ENCODE peak calls at places on chromosomes 3 and 15, in ten cellular contexts. One of them, this sample, is unnamed.

GRCh38 chr3:66729685-66730393 is 229.0 kb upstream of the LRIG1 start:
- DNase-seq in coronary artery: no peak
- DNase-seq in fibroblast of pulmonary artery: no peak
- DNase-seq in epithelial cell of esophagus: no peak
- DNase-seq in AG09309: no peak
- DNase-seq in IMR-90: no peak
- DNase-seq in GM13977: no peak
- DNase-seq in natural killer cell: no peak
- DNase-seq in upper lobe of right lung: no peak
- DNase-seq in GM12878: no peak
- DNase-seq in this sample: no peak

GRCh38 chr3:120357807-120358206 is 8.7 kb upstream of the LRRC58 start:
- DNase-seq in GM13977: no peak
- DNase-seq in natural killer cell: no peak
- DNase-seq in fibroblast of pulmonary artery: no peak
- DNase-seq in upper lobe of right lung: no peak
- DNase-seq in IMR-90: no peak
- DNase-seq in AG09309: no peak
- DNase-seq in epithelial cell of esophagus: no peak
- DNase-seq in coronary artery: no peak
- DNase-seq in GM12878: no peak
- DNase-seq in this sample: no peak

GRCh38 chr3:116242825-116243224 is 202.5 kb downstream of the LSAMP start:
- DNase-seq in GM12878: no peak
- DNase-seq in fibroblast of pulmonary artery: no peak
- DNase-seq in IMR-90: no peak
- DNase-seq in natural killer cell: no peak
- DNase-seq in coronary artery: no peak
- DNase-seq in upper lobe of right lung: no peak
- DNase-seq in GM13977: no peak
- DNase-seq in epithelial cell of esophagus: peak; percentile 11
- DNase-seq in AG09309: no peak
- DNase-seq in this sample: no peak

GRCh38 chr15:96042734-96043224 is 287.7 kb upstream of the NR2F2 start:
- DNase-seq in AG09309: no peak
- DNase-seq in IMR-90: no peak
- DNase-seq in upper lobe of right lung: no peak
- DNase-seq in GM12878: peak; percentile 77
- DNase-seq in natural killer cell: no peak
- DNase-seq in GM13977: no peak
- DNase-seq in coronary artery: no peak
- DNase-seq in epithelial cell of esophagus: no peak
- DNase-seq in fibroblast of pulmonary artery: no peak
- DNase-seq in this sample: no peak

GRCh38 chr3:193960485-193961172 is 175.3 kb upstream of the HES1 start:
- DNase-seq in epithelial cell of esophagus: peak; percentile 24
- DNase-seq in GM12878: no peak
- DNase-seq in IMR-90: no peak
- DNase-seq in natural killer cell: no peak
- DNase-seq in fibroblast of pulmonary artery: no peak
- DNase-seq in upper lobe of right lung: no peak
- DNase-seq in AG09309: no peak
- DNase-seq in coronary artery: no peak
- DNase-seq in GM13977: no peak
- DNase-seq in this sample: no peak

GRCh38 chr3:162984752-162985151 is 1488.1 kb downstream of the OTOL1 start:
- DNase-seq in fibroblast of pulmonary artery: peak; percentile 32
- DNase-seq in upper lobe of right lung: no peak
- DNase-seq in GM12878: no peak
- DNase-seq in coronary artery: no peak
- DNase-seq in IMR-90: no peak
- DNase-seq in natural killer cell: no peak
- DNase-seq in epithelial cell of esophagus: no peak
- DNase-seq in AG09309: no peak
- DNase-seq in GM13977: no peak
- DNase-seq in this sample: no peak

GRCh38 chr3:30544811-30545210 is 61.6 kb upstream of the TGFBR2 start:
- DNase-seq in epithelial cell of esophagus: peak; percentile 81
- DNase-seq in fibroblast of pulmonary artery: peak; percentile 94
- DNase-seq in AG09309: peak; percentile 85
- DNase-seq in coronary artery: no peak
- DNase-seq in upper lobe of right lung: no peak
- DNase-seq in natural killer cell: no peak
- DNase-seq in IMR-90: peak; percentile 93
- DNase-seq in GM12878: no peak
- DNase-seq in GM13977: no peak
- DNase-seq in this sample: no peak

GRCh38 chr15:101600024-101600423 is 52.2 kb downstream of the TM2D3 start:
- DNase-seq in natural killer cell: no peak
- DNase-seq in coronary artery: no peak
- DNase-seq in fibroblast of pulmonary artery: no peak
- DNase-seq in epithelial cell of esophagus: peak; percentile 19
- DNase-seq in upper lobe of right lung: no peak
- DNase-seq in GM13977: no peak
- DNase-seq in IMR-90: no peak
- DNase-seq in AG09309: no peak
- DNase-seq in GM12878: no peak
- DNase-seq in this sample: no peak

GRCh38 chr3:52321481-52321880 is 5.4 kb downstream of the DNAH1 start:
- DNase-seq in GM12878: no peak
- DNase-seq in epithelial cell of esophagus: no peak
- DNase-seq in AG09309: no peak
- DNase-seq in coronary artery: no peak
- DNase-seq in IMR-90: no peak
- DNase-seq in fibroblast of pulmonary artery: no peak
- DNase-seq in GM13977: no peak
- DNase-seq in upper lobe of right lung: no peak
- DNase-seq in natural killer cell: no peak
- DNase-seq in this sample: peak; percentile 7

GRCh38 chr15:40308844-40309189 is 1.1 kb upstream of the PLCB2 start:
- DNase-seq in fibroblast of pulmonary artery: no peak
- DNase-seq in coronary artery: no peak
- DNase-seq in IMR-90: no peak
- DNase-seq in AG09309: no peak
- DNase-seq in upper lobe of right lung: peak; percentile 80
- DNase-seq in GM13977: no peak
- DNase-seq in GM12878: no peak
- DNase-seq in epithelial cell of esophagus: no peak
- DNase-seq in natural killer cell: no peak
- DNase-seq in this sample: peak; percentile 62
- TF ChIP-seq CTCF in fibroblast of pulmonary artery: no peak
- TF ChIP-seq CTCF in coronary artery: no peak
- TF ChIP-seq CTCF in IMR-90: no peak
- TF ChIP-seq CTCF in AG09309: no peak
- TF ChIP-seq CTCF in upper lobe of right lung: no peak
- TF ChIP-seq CTCF in GM13977: no peak
- TF ChIP-seq CTCF in GM12878: no peak
- TF ChIP-seq CTCF in epithelial cell of esophagus: no peak
- TF ChIP-seq CTCF in natural killer cell: no peak
- TF ChIP-seq CTCF in this sample: no peak

GRCh38 chr3:33313331-33313730 is 36.1 kb downstream of the FBXL2 start:
- DNase-seq in GM12878: no peak
- DNase-seq in epithelial cell of esophagus: no peak
- DNase-seq in upper lobe of right lung: no peak
- DNase-seq in AG09309: no peak
- DNase-seq in IMR-90: peak; percentile 35
- DNase-seq in GM13977: no peak
- DNase-seq in natural killer cell: no peak
- DNase-seq in coronary artery: no peak
- DNase-seq in fibroblast of pulmonary artery: peak; percentile 11
- DNase-seq in this sample: no peak

GRCh38 chr3:33315826-33316225 is 38.6 kb downstream of the FBXL2 start:
- DNase-seq in GM12878: no peak
- DNase-seq in AG09309: peak; percentile 24
- DNase-seq in fibroblast of pulmonary artery: peak; percentile 87
- DNase-seq in epithelial cell of esophagus: peak; percentile 70
- DNase-seq in natural killer cell: no peak
- DNase-seq in IMR-90: peak; percentile 73
- DNase-seq in GM13977: no peak
- DNase-seq in coronary artery: no peak
- DNase-seq in upper lobe of right lung: no peak
- DNase-seq in this sample: no peak

GRCh38 chr3:33317963-33318708 is 40.9 kb downstream of the FBXL2 start:
- DNase-seq in AG09309: no peak
- DNase-seq in fibroblast of pulmonary artery: peak; percentile 13
- DNase-seq in IMR-90: no peak
- DNase-seq in epithelial cell of esophagus: no peak
- DNase-seq in GM13977: no peak
- DNase-seq in natural killer cell: no peak
- DNase-seq in coronary artery: no peak
- DNase-seq in upper lobe of right lung: no peak
- DNase-seq in GM12878: no peak
- DNase-seq in this sample: no peak

GRCh38 chr3:33314993-33315392 is 37.8 kb downstream of the FBXL2 start:
- DNase-seq in GM12878: no peak
- DNase-seq in fibroblast of pulmonary artery: no peak
- DNase-seq in epithelial cell of esophagus: no peak
- DNase-seq in natural killer cell: no peak
- DNase-seq in GM13977: no peak
- DNase-seq in upper lobe of right lung: no peak
- DNase-seq in IMR-90: no peak
- DNase-seq in coronary artery: no peak
- DNase-seq in AG09309: no peak
- DNase-seq in this sample: no peak

GRCh38 chr3:33318709-33319380 is 41.6 kb downstream of the FBXL2 start:
- DNase-seq in GM13977: no peak
- DNase-seq in natural killer cell: no peak
- DNase-seq in GM12878: no peak
- DNase-seq in IMR-90: peak; percentile 14
- DNase-seq in coronary artery: no peak
- DNase-seq in fibroblast of pulmonary artery: peak; percentile 22
- DNase-seq in upper lobe of right lung: no peak
- DNase-seq in AG09309: no peak
- DNase-seq in epithelial cell of esophagus: no peak
- DNase-seq in this sample: no peak
- TF ChIP-seq CTCF in GM13977: no peak
- TF ChIP-seq CTCF in natural killer cell: no peak
- TF ChIP-seq CTCF in GM12878: no peak
- TF ChIP-seq CTCF in IMR-90: peak; percentile 21
- TF ChIP-seq CTCF in coronary artery: peak; percentile 15
- TF ChIP-seq CTCF in fibroblast of pulmonary artery: peak; percentile 30
- TF ChIP-seq CTCF in upper lobe of right lung: no peak
- TF ChIP-seq CTCF in AG09309: peak; percentile 19
- TF ChIP-seq CTCF in epithelial cell of esophagus: no peak
- TF ChIP-seq CTCF in this sample: no peak

DNA sequence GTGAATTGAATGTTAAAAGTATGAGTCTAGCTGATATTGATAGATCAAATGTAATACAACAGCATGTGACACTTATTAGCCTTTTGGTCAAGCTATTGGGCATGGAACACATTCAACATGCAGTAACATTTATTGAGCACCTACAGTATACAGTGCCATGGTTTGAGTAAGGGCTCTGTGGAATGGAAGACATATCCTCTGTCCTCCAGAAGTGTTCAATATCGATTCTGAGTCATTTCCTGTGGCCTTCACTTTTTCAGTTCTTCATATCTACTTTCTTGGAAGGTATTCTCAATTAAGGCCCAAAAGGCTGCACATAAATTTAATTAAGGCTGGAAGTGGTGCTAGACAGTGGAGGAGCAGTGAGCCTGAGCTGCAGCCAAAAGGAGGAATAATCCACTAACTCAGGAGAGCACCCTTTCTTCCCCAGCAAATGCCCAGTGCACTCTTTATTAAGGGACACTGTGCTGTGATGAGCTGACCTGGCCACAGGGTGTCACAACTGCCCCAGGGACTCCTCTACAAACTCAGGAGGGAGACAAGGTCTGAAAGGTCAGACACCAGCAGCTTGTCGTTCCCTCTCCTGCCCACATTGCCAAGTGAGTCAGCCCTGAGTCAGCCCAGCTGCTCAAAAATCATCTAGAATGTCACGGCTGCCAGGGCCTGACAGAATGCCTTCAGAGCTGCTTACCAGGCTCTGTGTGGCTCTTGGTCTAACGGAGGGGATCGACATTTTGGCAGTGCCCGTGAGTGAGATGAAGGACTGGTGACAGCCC is 544.8 kb downstream of the AGBL1 start:
- DNase-seq in upper lobe of right lung: no peak
- DNase-seq in coronary artery: peak; percentile 73
- DNase-seq in GM13977: no peak
- DNase-seq in natural killer cell: peak; percentile 16
- DNase-seq in epithelial cell of esophagus: peak; percentile 95
- DNase-seq in IMR-90: peak; percentile 6
- DNase-seq in GM12878: no peak
- DNase-seq in fibroblast of pulmonary artery: peak; percentile 62
- DNase-seq in AG09309: peak; percentile 33
- DNase-seq in this sample: no peak
- TF ChIP-seq CTCF in upper lobe of right lung: peak; percentile 30
- TF ChIP-seq CTCF in coronary artery: no peak
- TF ChIP-seq CTCF in GM13977: no peak
- TF ChIP-seq CTCF in natural killer cell: no peak
- TF ChIP-seq CTCF in epithelial cell of esophagus: peak; percentile 70
- TF ChIP-seq CTCF in IMR-90: peak; percentile 11
- TF ChIP-seq CTCF in GM12878: peak; percentile 8
- TF ChIP-seq CTCF in fibroblast of pulmonary artery: peak; percentile 23
- TF ChIP-seq CTCF in AG09309: peak; percentile 43
- TF ChIP-seq CTCF in this sample: no peak

DNA sequence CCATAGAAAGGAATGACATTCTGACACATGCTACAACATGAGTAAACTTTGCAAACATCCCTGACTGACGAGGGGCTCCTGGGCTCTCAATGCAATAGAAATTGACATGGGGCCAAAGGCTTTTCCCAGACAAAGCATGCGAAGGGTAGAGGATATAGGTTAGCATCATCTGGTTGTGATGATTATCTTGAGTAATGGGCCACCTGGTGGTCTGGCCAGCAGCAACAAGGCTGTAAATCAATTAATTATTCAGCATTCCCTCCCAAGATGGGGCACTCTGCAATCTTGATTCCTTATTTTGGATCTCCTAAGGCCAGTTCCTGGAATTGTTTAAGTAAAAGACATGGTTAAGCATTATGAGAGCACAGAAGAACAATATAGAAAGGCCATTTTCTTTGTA is 99.2 kb downstream of the AGBL1 start:
- DNase-seq in coronary artery: no peak
- DNase-seq in IMR-90: no peak
- DNase-seq in epithelial cell of esophagus: no peak
- DNase-seq in GM13977: no peak
- DNase-seq in fibroblast of pulmonary artery: no peak
- DNase-seq in natural killer cell: no peak
- DNase-seq in upper lobe of right lung: no peak
- DNase-seq in AG09309: no peak
- DNase-seq in GM12878: no peak
- DNase-seq in this sample: no peak
- TF ChIP-seq CTCF in coronary artery: no peak
- TF ChIP-seq CTCF in IMR-90: no peak
- TF ChIP-seq CTCF in epithelial cell of esophagus: no peak
- TF ChIP-seq CTCF in GM13977: peak; percentile 11
- TF ChIP-seq CTCF in fibroblast of pulmonary artery: no peak
- TF ChIP-seq CTCF in natural killer cell: no peak
- TF ChIP-seq CTCF in upper lobe of right lung: no peak
- TF ChIP-seq CTCF in AG09309: no peak
- TF ChIP-seq CTCF in GM12878: no peak
- TF ChIP-seq CTCF in this sample: no peak

DNA sequence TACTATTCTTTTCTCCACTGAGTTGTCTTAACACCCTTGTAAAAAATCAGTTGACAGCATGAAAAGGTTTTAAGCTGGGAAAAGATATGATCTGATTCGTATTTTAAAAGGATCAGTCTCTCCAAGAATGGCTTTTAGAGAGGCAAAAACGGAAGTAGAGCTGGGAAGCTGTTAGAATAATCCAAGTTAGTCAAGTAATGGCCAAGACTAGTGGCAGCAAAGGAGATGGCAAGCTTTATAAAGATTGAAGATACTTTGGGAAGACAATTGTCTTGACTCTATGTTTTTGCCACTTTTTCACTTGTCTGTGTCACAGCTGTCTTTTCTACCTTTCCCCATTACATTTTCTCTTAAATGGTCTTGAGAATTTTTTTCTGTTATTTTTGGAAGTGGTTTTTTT is 243.5 kb upstream of the MANF start:
- DNase-seq in epithelial cell of esophagus: no peak
- DNase-seq in fibroblast of pulmonary artery: no peak
- DNase-seq in GM12878: no peak
- DNase-seq in GM13977: no peak
- DNase-seq in natural killer cell: no peak
- DNase-seq in coronary artery: no peak
- DNase-seq in IMR-90: no peak
- DNase-seq in upper lobe of right lung: no peak
- DNase-seq in AG09309: no peak
- DNase-seq in this sample: no peak
- TF ChIP-seq CTCF in epithelial cell of esophagus: no peak
- TF ChIP-seq CTCF in fibroblast of pulmonary artery: no peak
- TF ChIP-seq CTCF in GM12878: no peak
- TF ChIP-seq CTCF in GM13977: no peak
- TF ChIP-seq CTCF in natural killer cell: no peak
- TF ChIP-seq CTCF in coronary artery: no peak
- TF ChIP-seq CTCF in IMR-90: no peak
- TF ChIP-seq CTCF in upper lobe of right lung: no peak
- TF ChIP-seq CTCF in AG09309: no peak
- TF ChIP-seq CTCF in this sample: peak; percentile 16